ENCODE peak calls at places on chromosomes 6 and 20, in five cellular contexts. J is activated CD4-positive, alpha-beta T cell treated with anti-CD3 and anti-CD28 coated beads, Interleukin-2, amount 10 ng/mL, durations not matched to agents 7 days and 5 days; X is GM10248; Y is myocyte; E is fibroblast of pulmonary artery. O is an unnamed sample.
A peak's percentile ranks its signal among the peaks of the same experiment; 100 is the strongest.

GRCh38 chr20:3446779-3447178 is 24.0 kb upstream of the ATRN start:
- DNase-seq in J (no peak), E (no peak), X (no peak), Y (no peak), O (no peak)

GRCh38 chr6:111038534-111039252 is 48.6 kb upstream of the SLC16A10 start:
- DNase-seq in E (no peak), J (no peak), X (peak; percentile 58), Y (no peak), O (no peak)

GRCh38 chr20:63639093-63639860 is 12.4 kb upstream of the GMEB2 start:
- DNase-seq in J (peak; percentile 89), Y (no peak), E (no peak), X (no peak), O (peak; percentile 60)

GRCh38 chr20:43309266-43309665 is 119.6 kb upstream of the PTPRT start:
- DNase-seq in X (no peak), J (no peak), Y (no peak), E (no peak), O (no peak)

GRCh38 chr6:147287869-147288271 is 83.7 kb downstream of the STXBP5 start:
- DNase-seq in E (peak; percentile 75), Y (peak; percentile 57), X (no peak), J (no peak), O (no peak)

GRCh38 chr20:47502801-47503239 is 1.1 kb downstream of the NCOA3 start:
- DNase-seq in E (peak; percentile 61), X (peak; percentile 22), Y (peak; percentile 40), J (peak; percentile 57), O (peak; percentile 33)

GRCh38 chr6:37371158-37372083 is 17.6 kb downstream of the RNF8 start:
- DNase-seq in E (no peak), Y (peak; percentile 52), J (no peak), X (no peak), O (no peak)

GRCh38 chr6:137390264-137390787 is 103.9 kb downstream of the OLIG3 start:
- DNase-seq in E (no peak), X (no peak), Y (no peak), J (no peak), O (no peak)

GRCh38 chr20:25090492-25091429 is 8.8 kb upstream of the VSX1 start:
- DNase-seq in X (peak; percentile 17), J (peak; percentile 76), E (no peak), Y (no peak), O (peak; percentile 69)

GRCh38 chr6:5076931-5077330 is 8.2 kb upstream of the PPP1R3G start:
- DNase-seq in J (no peak), E (no peak), Y (no peak), X (no peak), O (no peak)

GRCh38 chr6:132082421-132082820 is 131.2 kb upstream of the CCN2 start:
- DNase-seq in X (no peak), J (no peak), E (no peak), Y (no peak), O (no peak)

GRCh38 chr6:143684484-143684883 is 6.7 kb downstream of the PHACTR2 start:
- DNase-seq in Y (no peak), X (no peak), E (no peak), J (no peak), O (no peak)

GRCh38 chr6:98835149-98836024 is 1.0 kb downstream of the POU3F2 start:
- DNase-seq in Y (no peak), J (no peak), E (no peak), X (peak; percentile 20), O (no peak)

GRCh38 chr6:161890133-161890833 is 616.4 kb upstream of the AGPAT4 start:
- DNase-seq in J (no peak), E (no peak), Y (peak; percentile 13), X (no peak), O (no peak)

GRCh38 chr6:113383701-113384100 is 473.4 kb upstream of the MARCKS start:
- DNase-seq in X (no peak), Y (no peak), J (no peak), E (no peak), O (no peak)

GRCh38 chr6:149212892-149213786 is 104.4 kb upstream of the TAB2 start:
- DNase-seq in J (no peak), E (peak; percentile 33), X (peak; percentile 41), Y (no peak), O (no peak)

GRCh38 chr20:64031822-64032314 is 4.1 kb upstream of the C20orf204 start:
- DNase-seq in Y (no peak), X (no peak), J (no peak), E (no peak), O (no peak)